ENCODE peak calls at places on chromosomes 5 and 9, in ten cellular contexts. One of them, this sample, is unnamed. For H3K4me1, the result is how much of the 10 kb centered on the place peaks cover.

GRCh38 chr9:113476511-113476916 is 13.0 kb downstream of the RGS3 start:
- DNase-seq in tibial nerve: no peak
- DNase-seq in Peyer's patch: no peak
- DNase-seq in A549: no peak
- DNase-seq in K562: no peak
- DNase-seq in heart left ventricle: peak
- DNase-seq in testis: no peak
- DNase-seq in ovary: no peak
- DNase-seq in gastrocnemius medialis: no peak
- DNase-seq in body of pancreas: peak
- DNase-seq in this sample: no peak

GRCh38 chr9:107650321-107650720 is 160.8 kb upstream of the KLF4 start:
- DNase-seq in tibial nerve: no peak
- DNase-seq in Peyer's patch: no peak
- DNase-seq in A549: no peak
- DNase-seq in K562: no peak
- DNase-seq in heart left ventricle: no peak
- DNase-seq in testis: no peak
- DNase-seq in ovary: no peak
- DNase-seq in gastrocnemius medialis: no peak
- DNase-seq in body of pancreas: no peak
- DNase-seq in this sample: no peak

GRCh38 chr9:134547161-134548100 is 94.2 kb upstream of the COL5A1 start:
- DNase-seq in tibial nerve: no peak
- DNase-seq in Peyer's patch: peak
- DNase-seq in A549: no peak
- DNase-seq in K562: no peak
- DNase-seq in heart left ventricle: no peak
- DNase-seq in testis: no peak
- DNase-seq in ovary: no peak
- DNase-seq in gastrocnemius medialis: no peak
- DNase-seq in body of pancreas: no peak
- DNase-seq in this sample: no peak

GRCh38 chr5:177357459-177358332 is at the start of gene RGS14:
- DNase-seq in tibial nerve: peak
- DNase-seq in Peyer's patch: no peak
- DNase-seq in A549: no peak
- DNase-seq in K562: no peak
- DNase-seq in heart left ventricle: peak
- DNase-seq in testis: no peak
- DNase-seq in ovary: no peak
- DNase-seq in gastrocnemius medialis: no peak
- DNase-seq in body of pancreas: no peak
- DNase-seq in this sample: no peak

GRCh38 chr9:116661037-116661954 is 25.8 kb upstream of the TRIM32 start:
- DNase-seq in tibial nerve: no peak
- DNase-seq in Peyer's patch: no peak
- DNase-seq in A549: peak
- DNase-seq in K562: peak
- DNase-seq in heart left ventricle: no peak
- DNase-seq in testis: peak
- DNase-seq in ovary: peak
- DNase-seq in gastrocnemius medialis: no peak
- DNase-seq in body of pancreas: peak
- DNase-seq in this sample: peak

GRCh38 chr9:87683751-87684626 is 41.9 kb upstream of the CTSL start:
- DNase-seq in tibial nerve: no peak
- DNase-seq in Peyer's patch: no peak
- DNase-seq in A549: no peak
- DNase-seq in K562: no peak
- DNase-seq in heart left ventricle: no peak
- DNase-seq in testis: no peak
- DNase-seq in ovary: no peak
- DNase-seq in gastrocnemius medialis: no peak
- DNase-seq in body of pancreas: no peak
- DNase-seq in this sample: no peak

GRCh38 chr5:19270153-19270552 is 717.8 kb downstream of the CDH18 start:
- DNase-seq in tibial nerve: no peak
- DNase-seq in Peyer's patch: no peak
- DNase-seq in A549: no peak
- DNase-seq in K562: no peak
- DNase-seq in heart left ventricle: no peak
- DNase-seq in testis: no peak
- DNase-seq in ovary: no peak
- DNase-seq in gastrocnemius medialis: no peak
- DNase-seq in body of pancreas: no peak
- DNase-seq in this sample: no peak

GRCh38 chr5:173178369-173178910 is 34.1 kb downstream of the BNIP1 start:
- DNase-seq in tibial nerve: no peak
- DNase-seq in Peyer's patch: no peak
- DNase-seq in A549: no peak
- DNase-seq in K562: no peak
- DNase-seq in heart left ventricle: no peak
- DNase-seq in testis: no peak
- DNase-seq in ovary: no peak
- DNase-seq in gastrocnemius medialis: no peak
- DNase-seq in body of pancreas: no peak
- DNase-seq in this sample: no peak

GRCh38 chr5:133406208-133406607 is 206.1 kb downstream of the FSTL4 start:
- DNase-seq in tibial nerve: no peak
- DNase-seq in Peyer's patch: no peak
- DNase-seq in A549: no peak
- DNase-seq in K562: no peak
- DNase-seq in heart left ventricle: no peak
- DNase-seq in testis: no peak
- DNase-seq in ovary: no peak
- DNase-seq in gastrocnemius medialis: no peak
- DNase-seq in body of pancreas: no peak
- DNase-seq in this sample: no peak

GRCh38 chr5:179617930-179618329 is 5.5 kb downstream of the HNRNPH1 start:
- DNase-seq in tibial nerve: no peak
- DNase-seq in Peyer's patch: peak
- DNase-seq in A549: no peak
- DNase-seq in K562: no peak
- DNase-seq in heart left ventricle: no peak
- DNase-seq in testis: no peak
- DNase-seq in ovary: no peak
- DNase-seq in gastrocnemius medialis: no peak
- DNase-seq in body of pancreas: no peak
- DNase-seq in this sample: no peak

GRCh38 chr9:75616052-75616451 is 274.4 kb upstream of the PCSK5 start:
- DNase-seq in tibial nerve: no peak
- DNase-seq in Peyer's patch: no peak
- DNase-seq in A549: no peak
- DNase-seq in K562: no peak
- DNase-seq in heart left ventricle: no peak
- DNase-seq in testis: no peak
- DNase-seq in ovary: no peak
- DNase-seq in gastrocnemius medialis: no peak
- DNase-seq in body of pancreas: no peak
- DNase-seq in this sample: no peak

GRCh38 chr9:97398999-97399758 is 12.7 kb upstream of the TDRD7 start:
- DNase-seq in tibial nerve: peak
- DNase-seq in Peyer's patch: peak
- DNase-seq in A549: peak
- DNase-seq in K562: peak
- DNase-seq in heart left ventricle: peak
- DNase-seq in testis: peak
- DNase-seq in ovary: no peak
- DNase-seq in gastrocnemius medialis: no peak
- DNase-seq in body of pancreas: peak
- DNase-seq in this sample: peak

GRCh38 chr5:98585661-98586310 is 187.7 kb upstream of the RGMB start:
- DNase-seq in tibial nerve: no peak
- DNase-seq in Peyer's patch: no peak
- DNase-seq in A549: no peak
- DNase-seq in K562: no peak
- DNase-seq in heart left ventricle: no peak
- DNase-seq in testis: no peak
- DNase-seq in ovary: no peak
- DNase-seq in gastrocnemius medialis: no peak
- DNase-seq in body of pancreas: no peak
- DNase-seq in this sample: no peak

GRCh38 chr5:122463221-122463620 is 151.2 kb downstream of the SNCAIP start:
- DNase-seq in tibial nerve: no peak
- DNase-seq in Peyer's patch: no peak
- DNase-seq in A549: no peak
- DNase-seq in K562: no peak
- DNase-seq in heart left ventricle: no peak
- DNase-seq in testis: no peak
- DNase-seq in ovary: no peak
- DNase-seq in gastrocnemius medialis: no peak
- DNase-seq in body of pancreas: no peak
- DNase-seq in this sample: no peak

GRCh38 chr5:180109920-180110319 is 38.4 kb upstream of the RNF130 start:
- DNase-seq in tibial nerve: no peak
- DNase-seq in Peyer's patch: no peak
- DNase-seq in A549: no peak
- DNase-seq in K562: no peak
- DNase-seq in heart left ventricle: no peak
- DNase-seq in testis: no peak
- DNase-seq in ovary: no peak
- DNase-seq in gastrocnemius medialis: no peak
- DNase-seq in body of pancreas: no peak
- DNase-seq in this sample: no peak

GRCh38 chr5:179408646-179409045 is 63.4 kb upstream of the ADAMTS2 start:
- DNase-seq in tibial nerve: no peak
- DNase-seq in Peyer's patch: no peak
- DNase-seq in A549: no peak
- DNase-seq in K562: no peak
- DNase-seq in heart left ventricle: no peak
- DNase-seq in testis: no peak
- DNase-seq in ovary: no peak
- DNase-seq in gastrocnemius medialis: no peak
- DNase-seq in body of pancreas: no peak
- DNase-seq in this sample: no peak

GRCh38 chr5:115267617-115268016 is 4.9 kb upstream of the PGGT1B start:
- DNase-seq in tibial nerve: no peak
- DNase-seq in Peyer's patch: no peak
- DNase-seq in A549: no peak
- DNase-seq in K562: no peak
- DNase-seq in heart left ventricle: no peak
- DNase-seq in testis: no peak
- DNase-seq in ovary: no peak
- DNase-seq in gastrocnemius medialis: no peak
- DNase-seq in body of pancreas: no peak
- DNase-seq in this sample: no peak

GRCh38 chr9:127384016-127384730 is 12.8 kb upstream of the SLC2A8 start:
- DNase-seq in tibial nerve: no peak
- DNase-seq in Peyer's patch: no peak
- DNase-seq in A549: no peak
- DNase-seq in K562: no peak
- DNase-seq in heart left ventricle: no peak
- DNase-seq in testis: no peak
- DNase-seq in ovary: no peak
- DNase-seq in gastrocnemius medialis: no peak
- DNase-seq in body of pancreas: no peak
- DNase-seq in this sample: no peak

DNA sequence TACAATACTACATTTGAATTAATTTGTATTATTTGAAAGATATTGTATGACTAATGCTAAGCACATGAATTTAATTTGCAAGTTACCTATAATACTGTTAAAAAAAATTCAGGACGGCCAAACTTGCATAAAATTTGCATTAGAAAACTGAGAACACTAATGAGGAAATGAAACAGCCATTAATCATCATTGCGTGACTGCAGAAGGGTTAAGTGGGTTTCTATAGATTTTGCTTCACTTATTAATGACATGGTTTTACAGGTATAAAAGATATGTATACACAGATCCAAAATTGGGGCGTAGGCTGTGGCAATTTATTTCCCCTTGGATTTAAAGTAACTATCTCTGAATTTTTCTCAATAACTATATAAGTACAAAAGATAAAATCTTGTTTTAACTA is 882.6 kb downstream of the PTPRD start:
- DNase-seq in tibial nerve: no peak
- DNase-seq in Peyer's patch: no peak
- DNase-seq in A549: no peak
- DNase-seq in K562: no peak
- DNase-seq in heart left ventricle: no peak
- DNase-seq in testis: no peak
- DNase-seq in ovary: no peak
- DNase-seq in gastrocnemius medialis: no peak
- DNase-seq in body of pancreas: no peak
- DNase-seq in this sample: no peak
- H3K27ac ChIP-seq in tibial nerve: no peak
- H3K27ac ChIP-seq in Peyer's patch: no peak
- H3K27ac ChIP-seq in A549: no peak
- H3K27ac ChIP-seq in K562: no peak
- H3K27ac ChIP-seq in heart left ventricle: no peak
- H3K27ac ChIP-seq in testis: no peak
- H3K27ac ChIP-seq in ovary: no peak
- H3K27ac ChIP-seq in gastrocnemius medialis: no peak
- H3K27ac ChIP-seq in body of pancreas: no peak
- H3K27ac ChIP-seq in this sample: no peak

GRCh38 chr5:65482727-65483473 is 1.2 kb upstream of the ADAMTS6 start:
- DNase-seq in tibial nerve: peak
- DNase-seq in Peyer's patch: no peak
- DNase-seq in A549: no peak
- DNase-seq in K562: peak
- DNase-seq in heart left ventricle: no peak
- DNase-seq in testis: peak
- DNase-seq in ovary: peak
- DNase-seq in gastrocnemius medialis: no peak
- DNase-seq in body of pancreas: peak
- DNase-seq in this sample: no peak
- TF ChIP-seq POLR2A in tibial nerve: no peak
- TF ChIP-seq POLR2A in Peyer's patch: no peak
- TF ChIP-seq POLR2A in A549: no peak
- TF ChIP-seq POLR2A in K562: no peak
- TF ChIP-seq POLR2A in heart left ventricle: no peak
- TF ChIP-seq POLR2A in testis: no peak
- TF ChIP-seq POLR2A in ovary: no peak
- TF ChIP-seq POLR2A in gastrocnemius medialis: no peak
- TF ChIP-seq POLR2A in body of pancreas: no peak
- TF ChIP-seq POLR2A in this sample: no peak

DNA sequence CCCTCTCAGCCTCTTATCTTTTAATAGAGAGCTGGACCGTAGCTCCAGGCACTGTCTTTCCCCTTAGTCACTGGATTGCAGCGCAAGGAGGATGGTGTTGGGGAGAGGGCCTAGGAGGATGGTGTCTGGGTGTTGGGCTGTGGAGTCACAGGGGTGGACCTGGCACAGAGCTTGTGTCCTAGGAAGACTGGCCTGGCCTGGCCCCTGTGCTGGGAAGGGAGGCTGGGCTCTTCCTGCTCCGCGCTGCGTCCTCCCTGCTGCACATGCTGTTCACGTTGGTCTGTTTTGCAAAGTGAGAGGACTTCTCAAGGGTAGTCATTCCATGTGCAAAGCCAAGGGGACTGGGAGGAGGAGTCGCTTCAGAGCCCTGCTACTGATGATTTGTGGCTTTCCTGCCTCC is 123.9 kb downstream of the EHMT1 start:
- DNase-seq in tibial nerve: no peak
- DNase-seq in Peyer's patch: no peak
- DNase-seq in A549: no peak
- DNase-seq in K562: no peak
- DNase-seq in heart left ventricle: no peak
- DNase-seq in testis: no peak
- DNase-seq in ovary: no peak
- DNase-seq in gastrocnemius medialis: peak
- DNase-seq in body of pancreas: no peak
- DNase-seq in this sample: no peak
- H3K4me1 ChIP-seq in tibial nerve: under half
- H3K4me1 ChIP-seq in Peyer's patch: under half
- H3K4me1 ChIP-seq in A549: under half
- H3K4me1 ChIP-seq in K562: under half
- H3K4me1 ChIP-seq in heart left ventricle: under half
- H3K4me1 ChIP-seq in testis: under half
- H3K4me1 ChIP-seq in ovary: under half
- H3K4me1 ChIP-seq in gastrocnemius medialis: under half
- H3K4me1 ChIP-seq in body of pancreas: under half
- H3K4me1 ChIP-seq in this sample: under half

GRCh38 chr9:26463841-26464240 is 428.8 kb downstream of the CAAP1 start:
- DNase-seq in tibial nerve: no peak
- DNase-seq in Peyer's patch: no peak
- DNase-seq in A549: no peak
- DNase-seq in K562: no peak
- DNase-seq in heart left ventricle: no peak
- DNase-seq in testis: no peak
- DNase-seq in ovary: no peak
- DNase-seq in gastrocnemius medialis: no peak
- DNase-seq in body of pancreas: no peak
- DNase-seq in this sample: no peak
- H3K27ac ChIP-seq in tibial nerve: no peak
- H3K27ac ChIP-seq in Peyer's patch: no peak
- H3K27ac ChIP-seq in A549: no peak
- H3K27ac ChIP-seq in K562: no peak
- H3K27ac ChIP-seq in heart left ventricle: no peak
- H3K27ac ChIP-seq in testis: no peak
- H3K27ac ChIP-seq in ovary: no peak
- H3K27ac ChIP-seq in gastrocnemius medialis: no peak
- H3K27ac ChIP-seq in body of pancreas: no peak
- H3K27ac ChIP-seq in this sample: no peak

This sample was measured in uterus.